ENCODE peak calls at places on chromosome 22, in seven cellular contexts. D is fibroblast of villous mesenchyme; W is effector memory CD4-positive, alpha-beta T cell; M is body of pancreas; Q is heart right ventricle; C is aorta; I is fibroblast of pulmonary artery. K is an unnamed sample.

GRCh38 chr22:37183432-37184379 is 4.3 kb downstream of the C1QTNF6 start:
- DNase-seq in M (no peak), Q (no peak), C (peak; percentile 29), W (no peak), I (no peak), D (no peak), K (no peak)

GRCh38 chr22:37419916-37420655 is 7.2 kb downstream of the ELFN2 start:
- DNase-seq in I (no peak), Q (no peak), W (no peak), M (no peak), D (peak; percentile 21), C (no peak), K (no peak)

GRCh38 chr22:38490915-38491314 is 15.2 kb downstream of the DDX17 start:
- DNase-seq in D (peak; percentile 69), C (peak; percentile 79), I (peak; percentile 59), W (no peak), Q (peak; percentile 90), M (peak; percentile 83), K (peak; percentile 71)

GRCh38 chr22:38314992-38315800 is 2.0 kb downstream of the CSNK1E start:
- DNase-seq in C (peak; percentile 72), I (no peak), Q (no peak), W (peak; percentile 14), D (peak; percentile 43), M (no peak), K (no peak)

GRCh38 chr22:35685731-35686130 is 31.9 kb upstream of the APOL5 start:
- DNase-seq in I (peak; percentile 23), M (no peak), Q (no peak), W (no peak), D (no peak), C (no peak), K (no peak)

GRCh38 chr22:28560005-28560742 is 119.5 kb downstream of the TTC28 start:
- DNase-seq in W (no peak), D (peak; percentile 96), Q (no peak), C (no peak), M (no peak), I (peak; percentile 78), K (peak; percentile 17)

GRCh38 chr22:20491346-20491745 is 4.2 kb downstream of the KLHL22 start:
- DNase-seq in M (no peak), I (no peak), W (no peak), Q (no peak), C (no peak), D (no peak), K (no peak)

GRCh38 chr22:44625421-44625760 is 76.6 kb upstream of the PRR5 start:
- DNase-seq in Q (no peak), M (no peak), I (no peak), C (no peak), W (no peak), D (no peak), K (no peak)

GRCh38 chr22:22684605-22685561 is 40.5 kb downstream of the GGTLC2 start:
- DNase-seq in D (peak; percentile 85), Q (no peak), I (peak; percentile 72), M (peak; percentile 29), W (no peak), C (no peak), K (no peak)

GRCh38 chr22:38069372-38070249 is 12.4 kb downstream of the PICK1 start:
- DNase-seq in W (no peak), M (no peak), I (peak; percentile 31), C (peak; percentile 94), Q (peak; percentile 85), D (peak; percentile 49), K (no peak)

GRCh38 chr22:21589415-21589814 is 21.9 kb downstream of the UBE2L3 start:
- DNase-seq in M (no peak), D (no peak), C (no peak), Q (no peak), I (no peak), W (no peak), K (no peak)

GRCh38 chr22:36765943-36766450 is 9.9 kb downstream of the IFT27 start:
- DNase-seq in W (no peak), D (no peak), M (no peak), I (no peak), Q (no peak), C (peak; percentile 5), K (peak; percentile 3)

GRCh38 chr22:30823015-30823370 is 128.3 kb downstream of the OSBP2 start:
- DNase-seq in D (no peak), C (no peak), Q (no peak), M (no peak), I (no peak), W (no peak), K (no peak)

GRCh38 chr22:38431266-38432010 is 23.6 kb downstream of the KCNJ4 start:
- DNase-seq in I (no peak), D (no peak), Q (peak; percentile 65), M (no peak), W (no peak), C (no peak), K (peak; percentile 69)

GRCh38 chr22:22687638-22688500 is 43.5 kb downstream of the GGTLC2 start:
- DNase-seq in D (peak; percentile 65), C (no peak), M (peak; percentile 51), Q (peak; percentile 47), W (no peak), I (peak; percentile 76), K (peak; percentile 48)

GRCh38 chr22:25413620-25414019 is 150.9 kb upstream of the GRK3 start:
- DNase-seq in W (no peak), Q (no peak), I (no peak), D (no peak), M (no peak), C (no peak), K (no peak)

GRCh38 chr22:19857382-19857781 is 2.7 kb upstream of the GNB1L start:
- DNase-seq in C (no peak), Q (no peak), W (no peak), I (no peak), D (no peak), M (no peak), K (no peak)

GRCh38 chr22:19855504-19856409 is 1.1 kb upstream of the GNB1L start:
- DNase-seq in Q (no peak), M (peak; percentile 59), W (peak; percentile 40), I (peak; percentile 76), C (peak; percentile 73), D (peak; percentile 71), K (peak; percentile 88)

GRCh38 chr22:37701121-37701786 is 4.4 kb downstream of the TRIOBP start:
- DNase-seq in W (no peak), C (no peak), Q (no peak), M (no peak), I (peak; percentile 72), D (peak; percentile 27), K (no peak)

GRCh38 chr22:19291218-19291579 is 320 bp downstream of the CLTCL1 start:
- DNase-seq in Q (peak; percentile 23), W (peak; percentile 16), I (peak; percentile 21), C (peak; percentile 66), D (no peak), M (peak; percentile 46), K (peak; percentile 60)

GRCh38 chr22:21826204-21826603 is 41.2 kb downstream of the MAPK1 start:
- DNase-seq in I (no peak), Q (no peak), C (no peak), W (no peak), D (no peak), M (no peak), K (no peak)

GRCh38 chr22:37457093-37457893 is 28.9 kb downstream of the MFNG start:
- DNase-seq in D (peak; percentile 53), W (peak; percentile 75), I (peak; percentile 65), M (peak; percentile 87), Q (peak; percentile 61), C (peak; percentile 71), K (peak; percentile 81)

GRCh38 chr22:33853200-33854097 is 66.8 kb downstream of the LARGE1 start:
- DNase-seq in Q (peak; percentile 68), M (peak; percentile 69), C (peak; percentile 84), I (peak; percentile 65), D (peak; percentile 76), W (no peak), K (peak; percentile 77)

GRCh38 chr22:27105142-27106025 is 448.0 kb downstream of the MIAT start:
- DNase-seq in I (peak; percentile 92), Q (peak; percentile 66), C (peak; percentile 82), D (peak; percentile 92), M (no peak), W (no peak), K (peak; percentile 79)

GRCh38 chr22:26362471-26362870 is 66.6 kb upstream of the ASPHD2 start:
- DNase-seq in C (no peak), W (no peak), D (no peak), Q (no peak), M (no peak), I (no peak), K (no peak)

GRCh38 chr22:25038771-25039170 is 86.3 kb downstream of the KIAA1671 start:
- DNase-seq in C (no peak), I (no peak), D (no peak), Q (no peak), M (no peak), W (no peak), K (no peak)

GRCh38 chr22:21698430-21699329 is 32.9 kb downstream of the PPIL2 start:
- DNase-seq in D (peak; percentile 47), M (no peak), W (no peak), Q (peak; percentile 48), C (no peak), I (peak; percentile 24), K (peak; percentile 46)

GRCh38 chr22:36369004-36369921 is 18.5 kb downstream of the MYH9 start:
- DNase-seq in Q (no peak), I (no peak), C (no peak), M (peak; percentile 16), W (no peak), D (no peak), K (no peak)

GRCh38 chr22:23774114-23774921 is 1.7 kb downstream of the MMP11 start:
- DNase-seq in Q (no peak), I (no peak), D (no peak), W (no peak), C (no peak), M (no peak), K (no peak)
- H3K4me3 ChIP-seq in Q (no peak overlapping the region), I (no peak overlapping the region), D (peak overlapping the region; percentile 54), W (no peak overlapping the region), C (no peak overlapping the region), M (no peak overlapping the region), K (no peak overlapping the region)

DNA sequence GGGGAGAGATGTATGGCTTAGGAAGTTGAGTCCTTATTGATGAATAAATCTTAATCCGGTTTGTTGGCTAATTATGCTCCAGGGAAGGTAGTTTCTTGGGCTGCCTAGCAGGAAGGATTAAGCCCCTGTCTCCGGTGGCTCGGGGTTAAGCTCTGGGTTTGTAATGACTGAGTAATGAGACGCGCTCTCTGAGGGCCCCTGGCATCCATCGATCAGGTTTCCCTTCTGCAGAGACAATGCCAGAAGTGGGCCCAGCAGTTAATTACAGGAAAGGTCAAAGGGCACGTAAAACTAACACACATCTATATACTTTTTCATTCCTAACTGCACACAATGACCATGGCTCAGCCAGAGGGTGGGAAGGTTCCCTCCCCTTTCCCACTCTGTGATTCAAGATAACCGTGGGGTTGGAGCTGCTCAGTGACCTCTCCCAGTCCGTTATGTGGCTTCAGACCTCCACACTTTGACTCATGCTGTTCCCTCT is 16.8 kb downstream of the SCUBE1 start:
- DNase-seq in M (no peak), Q (no peak), I (no peak), W (no peak), C (no peak), D (no peak), K (no peak)
- H3K4me3 ChIP-seq in M (no peak overlapping the region), Q (no peak overlapping the region), I (no peak overlapping the region), W (no peak overlapping the region), C (no peak overlapping the region), D (no peak overlapping the region), K (no peak overlapping the region)

GRCh38 chr22:29798318-29798717 is 31.1 kb downstream of the UQCR10 start:
- DNase-seq in Q (no peak), I (peak; percentile 9), C (no peak), D (peak; percentile 69), M (no peak), W (no peak), K (no peak)
- H3K4me3 ChIP-seq in Q (no peak overlapping the region), I (no peak overlapping the region), C (no peak overlapping the region), D (no peak overlapping the region), M (no peak overlapping the region), W (no peak overlapping the region), K (no peak overlapping the region)

GRCh38 chr22:41998361-41999261 is at the start of gene WBP2NL:
- DNase-seq in D (peak; percentile 67), M (peak; percentile 92), Q (peak; percentile 80), W (peak; percentile 88), I (peak; percentile 80), C (peak; percentile 92), K (peak; percentile 90)
- H3K4me3 ChIP-seq in D (peak within 1 kb of the TSS; percentile 58), M (peak within 1 kb of the TSS; percentile 10), Q (no peak within 1 kb of the TSS), W (peak within 1 kb of the TSS; percentile 56), I (peak within 1 kb of the TSS; percentile 55), C (no peak within 1 kb of the TSS), K (no peak within 1 kb of the TSS)

K was measured in adrenal gland.